ENCODE peak calls at places on chromosomes 7 and 10, in seven cellular contexts. M is T-helper 17 cell; G is NCI-H1105; B is CD8-positive, alpha-beta T cell; D is Right ventricle myocardium superior; I is activated naive CD4-positive, alpha-beta T cell; R is T-helper 1 cell. L is an unnamed sample.

GRCh38 chr10:61404771-61405170 is 48.4 kb downstream of the TMEM26 start:
- DNase-seq in M (no peak), G (no peak), B (no peak), D (no peak), I (no peak), R (no peak), L (no peak)

GRCh38 chr10:47031251-47031952 is 120.2 kb downstream of the PTPN20 start:
- DNase-seq in M (no peak), G (no peak), B (no peak), D (peak; percentile 37), I (no peak), R (no peak), L (peak; percentile 14)

GRCh38 chr7:30433506-30433905 is 45.1 kb downstream of the NOD1 start:
- DNase-seq in M (no peak), G (no peak), B (no peak), D (no peak), I (no peak), R (no peak), L (no peak)

GRCh38 chr7:54877683-54878082 is 118.7 kb upstream of the SEC61G start:
- DNase-seq in M (no peak), G (no peak), B (no peak), D (no peak), I (no peak), R (no peak), L (no peak)

GRCh38 chr7:52423251-52423650 is 612.2 kb upstream of the POM121L12 start:
- DNase-seq in M (no peak), G (no peak), B (no peak), D (no peak), I (no peak), R (no peak), L (no peak)

GRCh38 chr7:1458676-1459511 is at the start of gene MICALL2:
- DNase-seq in M (no peak), G (peak; percentile 42), B (peak; percentile 30), D (peak; percentile 86), I (no peak), R (no peak), L (no peak)

GRCh38 chr7:30729642-30730041 is 22.3 kb upstream of the INMT start:
- DNase-seq in M (no peak), G (no peak), B (no peak), D (no peak), I (no peak), R (no peak), L (no peak)

GRCh38 chr7:17299477-17299991 is 1.1 kb downstream of the AHR start:
- DNase-seq in M (no peak), G (no peak), B (peak; percentile 6), D (no peak), I (no peak), R (no peak), L (peak; percentile 44)

GRCh38 chr10:132146271-132146671 is 40.5 kb upstream of the DPYSL4 start:
- DNase-seq in M (no peak), G (no peak), B (no peak), D (peak; percentile 15), I (no peak), R (no peak), L (no peak)

GRCh38 chr7:44259547-44260457 is 59.0 kb downstream of the YKT6 start:
- DNase-seq in M (no peak), G (no peak), B (no peak), D (peak; percentile 82), I (no peak), R (no peak), L (no peak)

GRCh38 chr10:97851341-97852001 is 1.8 kb downstream of the GOLGA7B start:
- DNase-seq in M (no peak), G (no peak), B (no peak), D (no peak), I (no peak), R (no peak), L (no peak)

GRCh38 chr7:99267530-99268360 is 4.9 kb upstream of the MYH16 start:
- DNase-seq in M (no peak), G (no peak), B (no peak), D (no peak), I (no peak), R (no peak), L (no peak)

GRCh38 chr7:7738622-7739021 is 20.2 kb upstream of the RPA3 start:
- DNase-seq in M (no peak), G (peak; percentile 43), B (no peak), D (no peak), I (no peak), R (no peak), L (no peak)

GRCh38 chr10:31347705-31348104 is 28.7 kb downstream of the ZEB1 start:
- DNase-seq in M (no peak), G (no peak), B (no peak), D (no peak), I (no peak), R (no peak), L (no peak)

GRCh38 chr10:20100157-20100556 is 283.9 kb downstream of the PLXDC2 start:
- DNase-seq in M (no peak), G (no peak), B (no peak), D (no peak), I (no peak), R (no peak), L (no peak)

GRCh38 chr7:2478387-2478760 is 2.2 kb upstream of the GRIFIN start:
- DNase-seq in M (no peak), G (no peak), B (no peak), D (peak; percentile 84), I (no peak), R (no peak), L (no peak)

GRCh38 chr7:80135306-80136104 is 874 bp downstream of the GNAI1 start:
- DNase-seq in M (no peak), G (no peak), B (peak; percentile 10), D (peak; percentile 52), I (no peak), R (no peak), L (no peak)

GRCh38 chr7:45646996-45647411 is 72.8 kb downstream of the ADCY1 start:
- DNase-seq in M (no peak), G (no peak), B (no peak), D (no peak), I (no peak), R (no peak), L (no peak)

GRCh38 chr7:71633571-71634008 is 501.6 kb downstream of the GALNT17 start:
- DNase-seq in M (no peak), G (no peak), B (no peak), D (no peak), I (no peak), R (no peak), L (peak; percentile 11)

GRCh38 chr7:130910949-130911944 is 177.2 kb upstream of the KLF14 start:
- DNase-seq in M (no peak), G (no peak), B (peak; percentile 5), D (no peak), I (no peak), R (no peak), L (no peak)

GRCh38 chr10:98098247-98098646 is 36.2 kb upstream of the R3HCC1L start:
- DNase-seq in M (no peak), G (no peak), B (no peak), D (no peak), I (no peak), R (no peak), L (no peak)

GRCh38 chr10:116146374-116146773 is 126.6 kb downstream of the GFRA1 start:
- DNase-seq in M (no peak), G (no peak), B (no peak), D (no peak), I (no peak), R (no peak), L (no peak)

GRCh38 chr7:159017210-159017609 is 127.5 kb downstream of the VIPR2 start:
- DNase-seq in M (no peak), G (no peak), B (no peak), D (no peak), I (no peak), R (no peak), L (no peak)

GRCh38 chr7:44150466-44150832 is 9.3 kb upstream of the MYL7 start:
- DNase-seq in M (no peak), G (no peak), B (no peak), D (no peak), I (no peak), R (no peak), L (peak; percentile 49)

GRCh38 chr10:114181971-114182370 is 2.8 kb downstream of the TDRD1 start:
- DNase-seq in M (no peak), G (no peak), B (no peak), D (peak; percentile 83), I (no peak), R (no peak), L (no peak)

GRCh38 chr10:110641256-110641655 is 2.9 kb upstream of the RBM20 start:
- DNase-seq in M (no peak), G (no peak), B (peak; percentile 33), D (peak; percentile 67), I (no peak), R (no peak), L (peak; percentile 36)

GRCh38 chr10:67045404-67045803 is 119.6 kb downstream of the LRRTM3 start:
- DNase-seq in M (no peak), G (no peak), B (no peak), D (no peak), I (no peak), R (no peak), L (no peak)

GRCh38 chr10:12382956-12383531 is 33.7 kb downstream of the CAMK1D start:
- DNase-seq in M (no peak), G (no peak), B (no peak), D (no peak), I (no peak), R (no peak), L (no peak)

GRCh38 chr7:151833213-151833651 is 43.7 kb downstream of the PRKAG2 start:
- DNase-seq in M (no peak), G (no peak), B (no peak), D (peak; percentile 29), I (no peak), R (no peak), L (no peak)

GRCh38 chr7:140209866-140210609 is 33.3 kb upstream of the KDM7A start:
- DNase-seq in M (no peak), G (no peak), B (peak; percentile 13), D (peak; percentile 60), I (peak; percentile 15), R (no peak), L (peak; percentile 98)

GRCh38 chr7:17952387-17952786 is 12.1 kb upstream of the SNX13 start:
- DNase-seq in M (no peak), G (no peak), B (no peak), D (no peak), I (no peak), R (no peak), L (peak; percentile 86)

GRCh38 chr7:105133986-105134655 is 120.1 kb downstream of the KMT2E start:
- DNase-seq in M (no peak), G (no peak), B (no peak), D (no peak), I (no peak), R (no peak), L (no peak)